ENCODE peak calls at places on chromosome 21, in five cellular contexts. K, I, F, U and D are unnamed samples.

GRCh38 chr21:20999567-21000169 is 1.5 kb downstream of the NCAM2 start:
- DNase-seq in K (no peak), I (peak; percentile 24), F (peak; percentile 45), U (peak; percentile 14), D (peak; percentile 57)

GRCh38 chr21:33682992-33683627 is 40.8 kb downstream of the ITSN1 start:
- DNase-seq in K (no peak), I (no peak), F (no peak), U (peak; percentile 17), D (no peak)

GRCh38 chr21:39094087-39094785 is 89.0 kb downstream of the PSMG1 start:
- DNase-seq in K (no peak), I (no peak), F (no peak), U (no peak), D (no peak)

GRCh38 chr21:39106881-39107462 is 76.3 kb downstream of the PSMG1 start:
- DNase-seq in K (no peak), I (no peak), F (no peak), U (no peak), D (no peak)

GRCh38 chr21:34004984-34005383 is 68.4 kb upstream of the MRPS6 start:
- DNase-seq in K (no peak), I (no peak), F (no peak), U (no peak), D (no peak)

GRCh38 chr21:26453258-26453657 is 119.8 kb downstream of the CYYR1 start:
- DNase-seq in K (no peak), I (no peak), F (no peak), U (no peak), D (no peak)

GRCh38 chr21:45853703-45854342 is 127.7 kb upstream of the COL6A1 start:
- DNase-seq in K (no peak), I (no peak), F (no peak), U (no peak), D (no peak)

GRCh38 chr21:37060296-37060695 is 12.6 kb downstream of the PIGP start:
- DNase-seq in K (no peak), I (peak; percentile 74), F (no peak), U (peak; percentile 82), D (no peak)

GRCh38 chr21:32917392-32918135 is 108.2 kb upstream of the OLIG2 start:
- DNase-seq in K (no peak), I (no peak), F (no peak), U (no peak), D (no peak)

GRCh38 chr21:42102946-42103345 is 31.8 kb downstream of the UMODL1 start:
- DNase-seq in K (no peak), I (no peak), F (no peak), U (no peak), D (no peak)

GRCh38 chr21:45455321-45456013 is 50.5 kb downstream of the COL18A1 start:
- DNase-seq in K (no peak), I (peak; percentile 29), F (no peak), U (no peak), D (no peak)

GRCh38 chr21:33540711-33541104 is 1.2 kb downstream of the GART start:
- DNase-seq in K (no peak), I (no peak), F (no peak), U (no peak), D (peak; percentile 26)

GRCh38 chr21:45029298-45029967 is 44.9 kb upstream of the ADARB1 start:
- DNase-seq in K (no peak), I (no peak), F (no peak), U (no peak), D (no peak)

GRCh38 chr21:39556176-39556575 is 56.6 kb upstream of the B3GALT5 start:
- DNase-seq in K (no peak), I (peak; percentile 86), F (no peak), U (no peak), D (no peak)

GRCh38 chr21:25561668-25562641 is 45.3 kb downstream of the MRPL39 start:
- DNase-seq in K (peak; percentile 71), I (peak; percentile 55), F (peak; percentile 69), U (peak; percentile 75), D (peak; percentile 39)

GRCh38 chr21:44018813-44019567 is 6.9 kb downstream of the TRAPPC10 start:
- DNase-seq in K (no peak), I (no peak), F (no peak), U (no peak), D (no peak)

GRCh38 chr21:31520506-31521163 is 138.9 kb upstream of the SOD1 start:
- DNase-seq in K (no peak), I (peak; percentile 56), F (no peak), U (no peak), D (no peak)

GRCh38 chr21:39347537-39347936 is 1.4 kb downstream of the HMGN1 start:
- DNase-seq in K (no peak), I (no peak), F (no peak), U (no peak), D (peak; percentile 24)

GRCh38 chr21:39661121-39661520 is 48.4 kb downstream of the B3GALT5 start:
- DNase-seq in K (no peak), I (no peak), F (no peak), U (no peak), D (no peak)

GRCh38 chr21:34603002-34603709 is 11.8 kb downstream of the RCAN1 start:
- DNase-seq in K (peak; percentile 61), I (peak; percentile 93), F (peak; percentile 66), U (peak; percentile 13), D (peak; percentile 67)

GRCh38 chr21:15124731-15125130 is 59.9 kb upstream of the NRIP1 start:
- DNase-seq in K (no peak), I (no peak), F (no peak), U (no peak), D (no peak)

GRCh38 chr21:42677339-42678117 is 24.1 kb downstream of the PDE9A start:
- DNase-seq in K (no peak), I (no peak), F (no peak), U (no peak), D (no peak)

GRCh38 chr21:28521932-28522826 is 470.5 kb downstream of the LTN1 start:
- DNase-seq in K (no peak), I (no peak), F (no peak), U (no peak), D (peak; percentile 33)

GRCh38 chr21:22174746-22175145 is 1176.5 kb downstream of the NCAM2 start:
- DNase-seq in K (no peak), I (no peak), F (no peak), U (no peak), D (no peak)

GRCh38 chr21:31117046-31117916 is 79.0 kb upstream of the KRTAP19-8 start:
- DNase-seq in K (no peak), I (no peak), F (no peak), U (peak; percentile 32), D (no peak)

GRCh38 chr21:45741691-45742090 is 98.2 kb downstream of the PCBP3 start:
- DNase-seq in K (no peak), I (no peak), F (no peak), U (no peak), D (no peak)

GRCh38 chr21:16879479-16879878 is 633.4 kb upstream of the CXADR start:
- DNase-seq in K (no peak), I (no peak), F (no peak), U (no peak), D (no peak)

GRCh38 chr21:35102488-35103407 is 53.6 kb upstream of the RUNX1 start:
- DNase-seq in K (no peak), I (no peak), F (peak; percentile 51), U (no peak), D (no peak)

GRCh38 chr21:34313116-34313515 is 50.7 kb upstream of the KCNE2 start:
- DNase-seq in K (no peak), I (no peak), F (no peak), U (no peak), D (no peak)

GRCh38 chr21:14863745-14864210 is 201.0 kb downstream of the NRIP1 start:
- DNase-seq in K (no peak), I (no peak), F (no peak), U (no peak), D (no peak)

GRCh38 chr21:24147674-24148073 is 1459.6 kb downstream of the MRPL39 start:
- DNase-seq in K (no peak), I (no peak), F (no peak), U (no peak), D (no peak)

GRCh38 chr21:43767980-43768867 is 7.9 kb downstream of the CSTB start:
- DNase-seq in K (no peak), I (no peak), F (no peak), U (peak; percentile 33), D (no peak)

GRCh38 chr21:44353200-44353970 is at the start of gene TRPM2:
- DNase-seq in K (no peak), I (no peak), F (peak; percentile 57), U (no peak), D (no peak)

GRCh38 chr21:37914211-37914900 is 1.9 kb downstream of the KCNJ6 start:
- DNase-seq in K (no peak), I (peak; percentile 53), F (peak; percentile 12), U (peak; percentile 11), D (peak; percentile 65)

GRCh38 chr21:20877976-20878375 is 120.2 kb upstream of the NCAM2 start:
- DNase-seq in K (no peak), I (no peak), F (no peak), U (no peak), D (no peak)